ENCODE peak calls at places on chromosomes 2 and 18, in four cellular contexts. P is fibroblast of lung, C is HepG2, Y is HCT116. A is an unnamed sample.

GRCh38 chr18:46199515-46200147 is 95.4 kb downstream of the HAUS1 start:
- DNase-seq in P (peak; percentile 69), Y (peak; percentile 16), C (peak; percentile 62), A (peak; percentile 66)

GRCh38 chr2:55530539-55531081 is 11.1 kb downstream of the CFAP36 start:
- DNase-seq in Y (no peak), P (no peak), C (no peak), A (no peak)

GRCh38 chr2:158973111-158973510 is 4.7 kb downstream of the TANC1 start:
- DNase-seq in P (no peak), C (no peak), Y (no peak), A (no peak)

GRCh38 chr2:234363011-234363487 is 133.8 kb downstream of the ARL4C start:
- DNase-seq in Y (peak; percentile 98), C (peak; percentile 83), P (peak; percentile 76), A (peak; percentile 22)

GRCh38 chr18:26440644-26441043 is 107.7 kb downstream of the KCTD1 start:
- DNase-seq in Y (no peak), C (no peak), P (no peak), A (no peak)

GRCh38 chr2:216632321-216632951 is 784 bp upstream of the IGFBP2 start:
- DNase-seq in C (no peak), Y (no peak), P (no peak), A (no peak)

GRCh38 chr2:123453772-123454171 is 571.3 kb upstream of the CNTNAP5 start:
- DNase-seq in P (no peak), Y (no peak), C (no peak), A (no peak)

GRCh38 chr18:48904847-48905394 is 45.8 kb downstream of the SMAD7 start:
- DNase-seq in Y (no peak), C (no peak), P (no peak), A (no peak)

GRCh38 chr2:96359310-96359709 is 23.7 kb downstream of the NCAPH start:
- DNase-seq in P (no peak), C (no peak), Y (no peak), A (no peak)

GRCh38 chr2:137748533-137748932 is 215.7 kb upstream of the HNMT start:
- DNase-seq in P (no peak), Y (no peak), C (no peak), A (no peak)

GRCh38 chr2:183242937-183243336 is 118.7 kb downstream of the NUP35 start:
- DNase-seq in P (peak; percentile 56), Y (no peak), C (no peak), A (no peak)

DNA sequence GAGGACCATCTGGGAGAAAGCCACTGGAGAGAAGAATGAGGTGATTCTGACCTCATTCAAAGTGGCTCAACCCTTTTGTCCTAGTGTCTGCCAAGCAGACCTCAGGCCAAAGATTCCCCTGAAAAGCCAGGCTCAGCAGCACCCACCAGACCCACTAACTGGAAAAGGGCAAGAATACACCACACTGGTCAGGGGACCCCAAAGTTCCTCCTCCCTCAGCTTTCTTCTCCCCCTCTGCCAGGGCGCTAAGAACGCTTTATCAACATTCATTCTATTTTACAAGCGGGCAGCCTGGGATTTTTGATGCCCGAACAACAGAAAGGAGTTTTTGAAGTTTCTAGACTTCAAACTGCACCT is 7.3 kb downstream of the PAX3 start:
- DNase-seq in Y (no peak), C (no peak), P (no peak), A (no peak)
- H3K9ac ChIP-seq in Y (no peak overlapping the region), C (no peak overlapping the region), P (no peak overlapping the region), A (no peak overlapping the region)

DNA sequence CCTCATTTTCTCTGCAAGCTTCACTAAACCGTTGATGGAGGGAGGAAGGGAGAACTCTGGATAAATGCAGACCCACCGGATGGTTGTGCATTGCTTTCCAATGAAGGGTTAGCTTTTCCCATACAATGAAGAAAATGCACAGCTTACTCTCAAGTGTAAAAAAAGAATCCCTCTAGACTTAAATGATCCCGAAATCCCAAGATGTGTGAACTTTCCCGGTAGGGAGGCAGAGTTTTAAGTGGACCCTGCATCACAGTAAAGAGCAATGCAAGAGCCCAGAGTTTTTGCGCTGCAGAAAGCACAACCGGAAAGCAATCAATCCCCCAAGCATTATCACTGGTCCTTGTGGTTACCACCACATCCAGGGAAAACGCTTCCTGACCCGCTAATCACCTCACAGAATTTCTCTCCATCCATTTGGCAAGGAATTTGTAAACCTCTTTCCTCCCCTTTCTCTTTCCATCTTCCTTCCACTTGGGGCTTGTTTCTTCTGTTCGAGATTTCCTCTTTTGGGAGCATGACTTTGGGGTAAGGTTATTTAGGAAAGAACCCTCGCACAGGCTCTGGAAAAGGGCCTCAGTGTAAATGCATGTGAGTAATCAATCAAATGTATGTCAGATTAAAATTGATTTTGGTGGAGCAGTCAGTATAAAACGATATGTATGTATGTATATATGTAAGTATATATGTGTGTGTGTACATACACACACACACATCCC is 1.4 kb downstream of the PLCL1 start:
- DNase-seq in Y (no peak), P (peak; percentile 14), C (no peak), A (no peak)
- H3K9ac ChIP-seq in Y (no peak overlapping the region), P (no peak overlapping the region), C (no peak overlapping the region), A (no peak overlapping the region)

DNA sequence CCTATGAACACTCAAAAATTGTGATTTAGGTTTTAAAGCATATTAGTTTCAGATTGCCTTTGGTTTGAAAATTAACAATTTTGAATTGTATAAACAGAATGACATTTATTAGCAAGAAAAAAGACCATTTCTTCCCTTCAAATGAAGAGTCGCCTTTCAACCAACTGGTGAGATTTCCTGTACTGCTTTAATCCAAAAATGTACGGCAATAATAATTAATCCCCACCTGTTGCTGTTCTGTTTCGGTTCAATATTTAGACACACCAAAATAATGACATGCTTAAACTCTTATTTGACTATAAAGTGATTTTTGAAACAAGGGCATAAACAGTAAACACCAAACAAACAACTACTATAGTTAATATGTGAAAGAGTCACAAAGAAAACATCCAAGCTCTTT is 39.6 kb downstream of the CHN1 start:
- DNase-seq in P (no peak), Y (no peak), C (no peak), A (no peak)
- H3K9ac ChIP-seq in P (no peak overlapping the region), Y (no peak overlapping the region), C (no peak overlapping the region), A (no peak overlapping the region)

GRCh38 chr2:86476092-86476491 is 34.9 kb downstream of the KDM3A start:
- DNase-seq in P (peak; percentile 86), Y (no peak), C (no peak), A (no peak)
- H3K9ac ChIP-seq in P (no peak overlapping the region), Y (no peak overlapping the region), C (no peak overlapping the region), A (no peak overlapping the region)

GRCh38 chr2:97869722-97870346 is 125.9 kb downstream of the TMEM131 start:
- DNase-seq in P (no peak), Y (no peak), C (no peak), A (peak; percentile 14)

GRCh38 chr2:97868986-97869721 is 126.6 kb downstream of the TMEM131 start:
- DNase-seq in P (peak; percentile 96), Y (peak; percentile 98), C (peak; percentile 87), A (peak; percentile 69)

GRCh38 chr2:97870396-97870843 is 125.3 kb downstream of the TMEM131 start:
- DNase-seq in Y (peak; percentile 79), C (peak; percentile 65), P (peak; percentile 95), A (peak; percentile 87)

DNA sequence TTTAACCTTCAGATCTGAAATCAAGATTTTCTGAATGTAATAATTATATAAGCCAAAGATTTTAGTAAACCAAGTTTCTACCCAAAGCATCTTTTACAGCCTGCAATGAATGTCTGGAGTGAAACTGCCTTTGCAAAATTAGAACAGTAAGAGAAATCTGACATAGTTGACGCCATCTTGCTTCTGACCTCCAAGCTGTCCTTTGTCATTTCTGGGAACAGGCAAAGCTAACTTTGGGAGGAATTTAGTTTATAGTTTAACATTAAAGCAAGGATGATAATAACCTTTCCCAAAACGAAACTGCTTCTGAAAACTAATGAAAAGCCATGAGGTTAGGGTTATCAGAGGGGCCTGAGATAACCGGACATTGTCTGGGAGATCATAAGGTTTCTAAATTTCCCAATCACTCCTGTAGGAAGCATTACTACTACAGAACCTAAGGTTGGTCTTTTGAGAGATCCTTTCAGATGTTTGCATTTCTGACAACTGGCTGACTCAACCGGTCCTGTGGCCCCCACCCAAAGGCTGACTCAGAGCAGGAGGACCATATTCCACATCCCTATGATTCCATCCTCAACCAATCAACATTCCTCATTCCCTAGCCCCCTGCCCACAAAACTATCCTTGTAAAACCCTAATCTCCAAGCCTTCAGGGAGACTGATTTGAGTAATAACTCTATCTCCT is 124.5 kb downstream of the TMEM131 start:
- DNase-seq in C (peak; percentile 25), P (peak; percentile 95), Y (peak; percentile 60), A (peak; percentile 81)
- H3K9ac ChIP-seq in C (no peak overlapping the region), P (no peak overlapping the region), Y (peak overlapping the region; percentile 58), A (no peak overlapping the region)

DNA sequence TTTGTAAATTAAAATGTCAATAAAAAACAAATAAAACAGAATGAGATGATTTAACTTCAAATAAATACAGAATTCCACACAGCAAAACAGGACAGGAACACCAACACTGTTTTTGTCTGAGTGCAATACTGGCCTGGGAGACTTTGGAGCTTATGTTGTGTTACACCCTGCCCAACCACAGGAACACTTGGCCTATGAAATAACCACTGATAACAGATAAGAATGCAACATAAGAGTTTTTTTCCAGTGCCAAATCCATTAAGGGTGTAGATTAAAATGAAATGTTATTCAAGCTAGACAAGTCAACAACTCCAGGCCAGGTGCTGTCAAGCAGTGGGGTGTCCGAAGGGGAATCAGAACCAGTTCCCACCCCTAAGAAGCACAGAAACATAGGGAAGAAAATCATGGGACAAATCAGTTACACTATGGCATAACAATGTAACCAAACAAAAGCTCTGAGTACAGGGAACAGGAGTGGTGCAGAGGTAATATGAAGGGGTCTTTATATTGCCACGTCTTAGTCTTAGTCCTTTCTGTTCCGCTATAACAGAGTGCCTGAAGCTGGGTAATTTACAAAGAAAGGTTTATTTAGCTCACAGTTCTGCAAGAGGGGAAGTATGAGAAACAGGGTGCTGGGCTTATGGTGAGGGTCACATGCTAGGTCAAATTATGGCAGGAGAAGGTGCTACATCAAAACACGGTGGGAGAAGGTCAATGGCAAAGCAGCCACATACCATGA is 3.8 kb downstream of the AFG3L2 start:
- DNase-seq in Y (no peak), C (no peak), P (peak; percentile 64), A (no peak)
- H3K9ac ChIP-seq in Y (no peak overlapping the region), C (no peak overlapping the region), P (no peak overlapping the region), A (no peak overlapping the region)

A was measured in trophoblast cell.